ENCODE peak calls at places on chromosomes 3 and 15, in eight cellular contexts. N is tibial artery; V is activated CD8-positive, alpha-beta memory T cell treated with anti-CD3 and anti-CD28 coated beads for 4 hours; U is GM23248; T is GM18507; L is HTR-8/SVneo; K is HCT116; B is stimulated activated CD4-positive, alpha-beta T cell treated with anti-CD3 and anti-CD28 coated beads, Interleukin-1b, Interleukin-23, amount 100 ng/mL, for 4 hours. M is an unnamed sample.

GRCh38 chr15:80923668-80924067 is 66.0 kb downstream of the MESD start:
- DNase-seq in L (no peak), B (no peak), N (no peak), K (no peak), T (no peak), V (no peak), U (peak), M (no peak)

GRCh38 chr15:88476635-88477038 is 9.1 kb downstream of the MRPS11 start:
- DNase-seq in U (peak), B (no peak), K (peak), N (no peak), T (peak), L (peak), V (no peak), M (peak)

GRCh38 chr3:94440767-94441493 is 378.1 kb downstream of the NSUN3 start:
- DNase-seq in K (no peak), B (no peak), L (peak), N (no peak), V (no peak), U (peak), T (no peak), M (peak)

GRCh38 chr3:193746832-193747231 is 153.8 kb downstream of the OPA1 start:
- DNase-seq in U (no peak), K (no peak), T (no peak), L (no peak), V (no peak), N (no peak), B (no peak), M (no peak)

GRCh38 chr3:125051715-125052581 is 3.8 kb downstream of the HEG1 start:
- DNase-seq in K (no peak), T (peak), U (peak), V (peak), N (peak), L (no peak), B (peak), M (peak)

GRCh38 chr3:151124476-151124875 is 39.0 kb downstream of the MED12L start:
- DNase-seq in K (no peak), B (no peak), U (no peak), N (no peak), L (no peak), T (no peak), V (no peak), M (no peak)

GRCh38 chr15:51874751-51875644 is 45.5 kb downstream of the TMOD3 start:
- DNase-seq in U (peak), B (no peak), N (no peak), T (no peak), K (peak), V (no peak), L (peak), M (peak)

GRCh38 chr3:107217161-107217560 is 160.1 kb upstream of the CCDC54 start:
- DNase-seq in U (peak), N (no peak), B (no peak), K (peak), L (no peak), T (no peak), V (no peak), M (peak)

GRCh38 chr15:37289109-37289765 is 188.9 kb upstream of the MEIS2 start:
- DNase-seq in B (no peak), N (no peak), U (peak), V (no peak), L (peak), K (peak), T (no peak), M (peak)

GRCh38 chr3:65713016-65713415 is 325.7 kb downstream of the MAGI1 start:
- DNase-seq in T (no peak), K (no peak), L (no peak), B (no peak), V (no peak), N (no peak), U (peak), M (peak)

GRCh38 chr3:127655641-127656040 is 17.1 kb upstream of the ABTB1 start:
- DNase-seq in N (peak), L (no peak), K (no peak), T (no peak), U (peak), V (no peak), B (no peak), M (peak)

GRCh38 chr3:16048435-16049318 is 125.8 kb upstream of the GALNT15 start:
- DNase-seq in U (peak), T (peak), K (peak), N (no peak), L (peak), V (peak), B (peak), M (peak)

GRCh38 chr3:150238995-150239612 is 169.0 kb upstream of the TSC22D2 start:
- DNase-seq in T (no peak), B (no peak), L (no peak), U (no peak), N (no peak), V (no peak), K (peak), M (peak)

GRCh38 chr3:104612218-104612617 is 754.5 kb upstream of the ALCAM start:
- DNase-seq in L (no peak), T (no peak), N (no peak), U (no peak), B (no peak), K (no peak), V (no peak), M (no peak)

GRCh38 chr3:133992951-133993595 is 36.7 kb downstream of the SLCO2A1 start:
- DNase-seq in L (no peak), N (no peak), K (no peak), U (no peak), V (no peak), T (no peak), B (no peak), M (no peak)

M was measured in adipocyte.